ENCODE peak calls at places on chromosomes 2 and 18, in four cellular contexts. G is pancreas, F is foreskin fibroblast, A is WTC11. Y is an unnamed sample.
A peak's percentile ranks its signal among the peaks of the same experiment; 100 is the strongest.

GRCh38 chr2:64945973-64946736 is 43.0 kb upstream of the SLC1A4 start:
- DNase-seq in G (no peak), F (peak; percentile 27), A (no peak), Y (no peak)

GRCh38 chr2:83827618-83828017 is 631.5 kb downstream of the SUCLG1 start:
- DNase-seq in G (no peak), F (no peak), A (no peak), Y (no peak)

GRCh38 chr2:81872043-81872442 is 1567.5 kb upstream of the LRRTM1 start:
- DNase-seq in G (no peak), F (peak; percentile 25), A (no peak), Y (no peak)

GRCh38 chr18:28267878-28268625 is 91.1 kb upstream of the CDH2 start:
- DNase-seq in G (no peak), F (peak; percentile 1), A (no peak), Y (peak; percentile 26)

GRCh38 chr2:46229134-46230063 is 67.8 kb upstream of the EPAS1 start:
- DNase-seq in G (no peak), F (no peak), A (peak; percentile 36), Y (peak; percentile 84)

GRCh38 chr2:126802774-126803421 is 95.8 kb upstream of the TEX51 start:
- DNase-seq in G (no peak), F (no peak), A (no peak), Y (no peak)

GRCh38 chr2:74383254-74383653 is 3.1 kb upstream of the DCTN1 start:
- DNase-seq in G (no peak), F (peak; percentile 82), A (no peak), Y (no peak)

GRCh38 chr2:147135401-147135800 is 709.4 kb upstream of the ACVR2A start:
- DNase-seq in G (no peak), F (no peak), A (no peak), Y (no peak)

GRCh38 chr2:176544579-176545365 is 275.5 kb downstream of the MTX2 start:
- DNase-seq in G (no peak), F (no peak), A (no peak), Y (no peak)

GRCh38 chr2:9675369-9676351 is 44.9 kb upstream of the YWHAQ start:
- DNase-seq in G (no peak), F (peak; percentile 92), A (no peak), Y (peak; percentile 98)

GRCh38 chr2:85754313-85755095 is 713 bp downstream of the ATOH8 start:
- DNase-seq in G (no peak), F (peak; percentile 71), A (peak; percentile 68), Y (no peak)

GRCh38 chr2:109239720-109240119 is 110.7 kb downstream of the SH3RF3 start:
- DNase-seq in G (no peak), F (peak; percentile 69), A (no peak), Y (peak; percentile 74)

GRCh38 chr2:177799531-177799930 is 273.0 kb downstream of the PDE11A start:
- DNase-seq in G (no peak), F (no peak), A (peak; percentile 22), Y (no peak)

GRCh38 chr2:10170256-10170655 is 47.7 kb downstream of the RRM2 start:
- DNase-seq in G (no peak), F (peak; percentile 37), A (no peak), Y (peak; percentile 29)

GRCh38 chr2:43032894-43033270 is 193.5 kb downstream of the ZFP36L2 start:
- DNase-seq in G (peak; percentile 12), F (no peak), A (no peak), Y (no peak)

GRCh38 chr2:690799-691198 is 13.6 kb upstream of the TMEM18 start:
- DNase-seq in G (no peak), F (no peak), A (no peak), Y (no peak)

GRCh38 chr2:233546101-233546500 is 20.5 kb downstream of the USP40 start:
- DNase-seq in G (no peak), F (no peak), A (no peak), Y (no peak)

GRCh38 chr2:104444840-104445239 is 409.1 kb upstream of the POU3F3 start:
- DNase-seq in G (no peak), F (no peak), A (no peak), Y (no peak)

GRCh38 chr2:65835975-65836549 is 403.7 kb upstream of the SPRED2 start:
- DNase-seq in G (no peak), F (no peak), A (no peak), Y (no peak)

GRCh38 chr2:101776172-101777043 is 78.9 kb downstream of the MAP4K4 start:
- DNase-seq in G (no peak), F (no peak), A (peak; percentile 49), Y (no peak)

GRCh38 chr18:48541026-48541746 is 2.4 kb downstream of the CTIF start:
- DNase-seq in G (peak; percentile 77), F (peak; percentile 94), A (peak; percentile 73), Y (no peak)

GRCh38 chr2:111642576-111643327 is 241.2 kb downstream of the ANAPC1 start:
- DNase-seq in G (no peak), F (no peak), A (no peak), Y (no peak)

GRCh38 chr2:16475581-16475980 is 190.1 kb downstream of the CYRIA start:
- DNase-seq in G (no peak), F (no peak), A (no peak), Y (peak; percentile 35)

GRCh38 chr2:29895296-29895695 is 26.1 kb downstream of the ALK start:
- DNase-seq in G (no peak), F (no peak), A (no peak), Y (no peak)

GRCh38 chr2:26043109-26043508 is 9.2 kb downstream of the RAB10 start:
- DNase-seq in G (no peak), F (no peak), A (no peak), Y (no peak)
- TF ChIP-seq CTCF in G (no peak), F (no peak), A (no peak), Y (no peak)

GRCh38 chr2:199602896-199603482 is 145.2 kb upstream of the SATB2 start:
- DNase-seq in G (no peak), F (no peak), A (no peak), Y (no peak)

GRCh38 chr2:199607914-199608313 is 150.2 kb upstream of the SATB2 start:
- DNase-seq in G (no peak), F (no peak), A (no peak), Y (no peak)

GRCh38 chr2:199602271-199602895 is 144.6 kb upstream of the SATB2 start:
- DNase-seq in G (no peak), F (no peak), A (peak; percentile 25), Y (no peak)

GRCh38 chr2:199603748-199604291 is 146.1 kb upstream of the SATB2 start:
- DNase-seq in G (no peak), F (peak; percentile 13), A (peak; percentile 29), Y (no peak)

DNA sequence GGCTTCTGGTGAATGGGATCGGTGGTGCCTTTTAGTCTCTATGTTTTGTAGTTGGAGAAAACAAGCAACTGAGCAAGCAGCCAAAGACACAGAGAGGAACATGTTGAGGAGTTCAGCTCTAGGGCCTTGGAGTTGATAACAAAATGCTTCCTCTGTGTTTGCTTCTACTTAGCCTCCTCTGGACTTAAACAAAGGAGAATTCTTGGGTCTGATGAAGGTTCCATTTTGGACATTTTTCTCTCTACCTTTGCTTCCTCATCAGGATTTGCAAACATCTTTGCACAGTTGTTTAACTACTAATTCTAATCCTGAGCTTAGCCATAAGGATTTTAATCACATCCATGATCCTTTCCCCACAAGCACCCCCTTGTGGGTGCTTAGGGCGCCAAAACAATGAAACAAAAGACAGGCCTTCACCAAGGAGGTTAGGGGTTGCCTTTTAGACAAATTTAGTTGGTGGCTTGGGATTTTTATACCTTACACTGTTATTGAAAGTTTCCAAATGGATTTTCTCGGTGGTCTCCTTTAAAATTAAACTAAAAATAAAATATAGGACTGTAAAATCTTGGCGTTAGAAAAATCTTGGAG is 148.5 kb upstream of the SATB2 start:
- DNase-seq in G (no peak), F (no peak), A (no peak), Y (no peak)
- TF ChIP-seq CTCF in G (no peak), F (no peak), A (no peak), Y (peak; percentile 30)

GRCh38 chr2:56130463-56131070 is 53.2 kb upstream of the CCDC85A start:
- DNase-seq in G (no peak), F (peak; percentile 56), A (peak; percentile 39), Y (no peak)
- TF ChIP-seq CTCF in G (peak; percentile 55), F (peak; percentile 83), A (peak; percentile 37), Y (peak; percentile 71)

DNA sequence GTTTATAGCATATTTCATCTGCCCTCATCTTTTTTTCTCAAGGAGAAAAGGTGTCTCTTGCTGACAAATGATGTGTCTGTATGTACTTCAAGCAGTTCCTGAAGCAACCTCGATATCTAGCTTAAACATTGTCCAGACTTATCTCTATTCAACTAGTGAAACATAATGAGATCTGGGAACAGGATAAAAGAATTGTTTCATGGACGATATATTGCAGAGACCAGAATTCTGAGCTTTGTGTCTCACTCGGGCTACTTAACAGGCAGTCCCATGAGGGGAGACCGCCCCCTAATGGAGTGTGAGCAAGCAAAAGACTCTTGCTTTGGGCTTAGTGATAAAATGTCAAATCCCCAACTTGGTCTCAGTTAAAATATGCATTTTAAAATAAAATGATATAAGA is 929.2 kb upstream of the SOX11 start:
- DNase-seq in G (peak; percentile 25), F (no peak), A (no peak), Y (no peak)
- TF ChIP-seq CTCF in G (peak; percentile 38), F (no peak), A (no peak), Y (peak; percentile 75)